ENCODE peak calls at places on chromosomes 3 and 15, in eight cellular contexts. H is omental fat pad; T is body of pancreas; X is left ventricle myocardium inferior; L is MCF 10A; R is BE2C; K is stimulated activated naive CD4-positive, alpha-beta T cell; I is GM12891. Y is an unnamed sample.

GRCh38 chr3:195897853-195898415 is 10.4 kb downstream of the TNK2 start:
- DNase-seq in R (no peak), K (no peak), X (no peak), I (no peak), L (no peak), H (no peak), T (no peak), Y (no peak)

GRCh38 chr15:74888716-74889115 is 1.1 kb upstream of the MPI start:
- DNase-seq in T (no peak), X (no peak), K (no peak), I (no peak), H (no peak), L (no peak), R (no peak), Y (no peak)

GRCh38 chr15:100082761-100083402 is 258.9 kb downstream of the ADAMTS17 start:
- DNase-seq in T (peak), H (no peak), I (no peak), L (no peak), X (no peak), R (no peak), K (no peak), Y (no peak)

GRCh38 chr15:36392666-36393266 is 186.7 kb upstream of the CDIN1 start:
- DNase-seq in K (no peak), X (no peak), T (no peak), H (no peak), I (no peak), L (peak), R (no peak), Y (no peak)

GRCh38 chr3:150146891-150147761 is 176.4 kb upstream of the PFN2 start:
- DNase-seq in L (peak), K (no peak), X (no peak), H (no peak), I (no peak), R (no peak), T (peak), Y (no peak)

GRCh38 chr15:68776477-68777270 is 44.0 kb downstream of the ANP32A start:
- DNase-seq in R (no peak), I (no peak), X (no peak), T (no peak), K (no peak), L (no peak), H (no peak), Y (peak)

GRCh38 chr15:34059476-34059875 is 20.5 kb upstream of the AVEN start:
- DNase-seq in R (no peak), L (no peak), K (no peak), H (no peak), I (no peak), X (no peak), T (no peak), Y (no peak)

GRCh38 chr3:65979152-65979551 is 59.6 kb downstream of the MAGI1 start:
- DNase-seq in L (no peak), H (no peak), T (peak), R (no peak), X (no peak), I (no peak), K (no peak), Y (no peak)

GRCh38 chr15:75202251-75203016 is 752 bp downstream of the C15orf39 start:
- DNase-seq in T (peak), H (no peak), R (peak), I (peak), K (peak), X (peak), L (peak), Y (peak)

GRCh38 chr15:50344006-50344464 is 11.0 kb downstream of the GABPB1 start:
- DNase-seq in X (no peak), R (no peak), H (no peak), T (no peak), L (no peak), K (no peak), I (no peak), Y (peak)

GRCh38 chr3:188749010-188749617 is 422.7 kb upstream of the TPRG1 start:
- DNase-seq in K (no peak), I (no peak), H (no peak), T (peak), R (peak), X (no peak), L (peak), Y (no peak)

GRCh38 chr3:48915296-48915695 is 3.3 kb upstream of the ARIH2 start:
- DNase-seq in T (no peak), L (no peak), I (no peak), R (no peak), H (no peak), X (no peak), K (no peak), Y (no peak)

GRCh38 chr3:119647177-119647576 is 13.2 kb downstream of the POPDC2 start:
- DNase-seq in X (no peak), K (no peak), I (no peak), T (no peak), R (no peak), H (no peak), L (no peak), Y (no peak)

Y was measured in left lobe of liver.